ENCODE peak calls at places on chromosomes 2 and 18, in five cellular contexts. T is body of pancreas, W is A549, Y is IMR-90, I is HCT116. L is an unnamed sample.

GRCh38 chr18:55141318-55141717 is 182.1 kb upstream of the CCDC68 start:
- DNase-seq in Y (peak), T (no peak), W (no peak), I (no peak), L (no peak)

GRCh38 chr2:122011493-122012270 is 256.2 kb downstream of the TSN start:
- DNase-seq in W (no peak), Y (peak), T (no peak), I (no peak), L (no peak)

GRCh38 chr2:216877085-216877484 is 17.2 kb upstream of the TNP1 start:
- DNase-seq in Y (no peak), W (peak), T (no peak), I (peak), L (peak)

GRCh38 chr18:55862693-55863485 is 274.9 kb upstream of the TCF4 start:
- DNase-seq in I (no peak), W (no peak), T (no peak), Y (no peak), L (no peak)

GRCh38 chr2:110153416-110153815 is 37.8 kb upstream of the MALL start:
- DNase-seq in W (no peak), T (no peak), I (no peak), Y (peak), L (no peak)

GRCh38 chr2:28393115-28393836 is 618 bp downstream of the FOSL2 start:
- DNase-seq in W (peak), T (peak), I (no peak), Y (peak), L (peak)

GRCh38 chr2:154706660-154707059 is 8.2 kb downstream of the KCNJ3 start:
- DNase-seq in I (no peak), Y (no peak), T (no peak), W (no peak), L (no peak)

GRCh38 chr2:174607989-174608865 is 10.6 kb upstream of the WIPF1 start:
- DNase-seq in I (no peak), W (no peak), T (no peak), Y (no peak), L (no peak)

GRCh38 chr2:41750829-41751228 is 297.0 kb upstream of the PKDCC start:
- DNase-seq in W (no peak), Y (no peak), I (no peak), T (no peak), L (no peak)

GRCh38 chr2:28224648-28225471 is 167.8 kb upstream of the FOSL2 start:
- DNase-seq in T (no peak), Y (peak), W (no peak), I (no peak), L (no peak)

GRCh38 chr2:217905395-217905794 is 97.4 kb downstream of the TNS1 start:
- DNase-seq in I (no peak), Y (no peak), W (no peak), T (no peak), L (no peak)

GRCh38 chr2:109284816-109285215 is 155.8 kb downstream of the SH3RF3 start:
- DNase-seq in T (no peak), W (no peak), I (no peak), Y (peak), L (no peak)

GRCh38 chr2:232699110-232699509 is 2.0 kb downstream of the GIGYF2 start:
- DNase-seq in I (no peak), W (no peak), T (no peak), Y (no peak), L (no peak)

GRCh38 chr2:147026664-147027278 is 818.1 kb upstream of the ACVR2A start:
- DNase-seq in T (no peak), I (no peak), Y (peak), W (no peak), L (no peak)

GRCh38 chr2:167929461-167929860 is 317.9 kb downstream of the STK39 start:
- DNase-seq in I (no peak), Y (no peak), T (peak), W (no peak), L (no peak)

GRCh38 chr2:154195644-154196221 is 324.0 kb downstream of the GALNT13 start:
- DNase-seq in W (peak), T (no peak), Y (no peak), I (no peak), L (no peak)

GRCh38 chr2:45567974-45568789 is 42.9 kb downstream of the SRBD1 start:
- DNase-seq in Y (peak), W (no peak), T (no peak), I (no peak), L (peak)

GRCh38 chr2:100206731-100207255 is 64.4 kb upstream of the AFF3 start:
- DNase-seq in I (no peak), W (no peak), Y (no peak), T (no peak), L (no peak)

GRCh38 chr2:108417254-108417653 is 31.8 kb upstream of the GCC2 start:
- DNase-seq in W (peak), I (peak), T (no peak), Y (no peak), L (peak)

GRCh38 chr2:162838141-162838500 is 446 bp downstream of the KCNH7 start:
- DNase-seq in I (no peak), T (no peak), W (no peak), Y (no peak), L (no peak)

GRCh38 chr2:156397229-156397628 is 39.0 kb upstream of the GPD2 start:
- DNase-seq in I (no peak), Y (no peak), W (no peak), T (no peak), L (no peak)

GRCh38 chr2:147681093-147681492 is 163.7 kb upstream of the ACVR2A start:
- DNase-seq in Y (no peak), T (no peak), I (no peak), W (no peak), L (no peak)

GRCh38 chr2:191385416-191386160 is 140.4 kb downstream of the MYO1B start:
- DNase-seq in I (no peak), W (no peak), T (no peak), Y (peak), L (no peak)

GRCh38 chr2:20509766-20510490 is 63.1 kb downstream of the RHOB start:
- DNase-seq in Y (peak), W (peak), T (no peak), I (peak), L (no peak)

DNA sequence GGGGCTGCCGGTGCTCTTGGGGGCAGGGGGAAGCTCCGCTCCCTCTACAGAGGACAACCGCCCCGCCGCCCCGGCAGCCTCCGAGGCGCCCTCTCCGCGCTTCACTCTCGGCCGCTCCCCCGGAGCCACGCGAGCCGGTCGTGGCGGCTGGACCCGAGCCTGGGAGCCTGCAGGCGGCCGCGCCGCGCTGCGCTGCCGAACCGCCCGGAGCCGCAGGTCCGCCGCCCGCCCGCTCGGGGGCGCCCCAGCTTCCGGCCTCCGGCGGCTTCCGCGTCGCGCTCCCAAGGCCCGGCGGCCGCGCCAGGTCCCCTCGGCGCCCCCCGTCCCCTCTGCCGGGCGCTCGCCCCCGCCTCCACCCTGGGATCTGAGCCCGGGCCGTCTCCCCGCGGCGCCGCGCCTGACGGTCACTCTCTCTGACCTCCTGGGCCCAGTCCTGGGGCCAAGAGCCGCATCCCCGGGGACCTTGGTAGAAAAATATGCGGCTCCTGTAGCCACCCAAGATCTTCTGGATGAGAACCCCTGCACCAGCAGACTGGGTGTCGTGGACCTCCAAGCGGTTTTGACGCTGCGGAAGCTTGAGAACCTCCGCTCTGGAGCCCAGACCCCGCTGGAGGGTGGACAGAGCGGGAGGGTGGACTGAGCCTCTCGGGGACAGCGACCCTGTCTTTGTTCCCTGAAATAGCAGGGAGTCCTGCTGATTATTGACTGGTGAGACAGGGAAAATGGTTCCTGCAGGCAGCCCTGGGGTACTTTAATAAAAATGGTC is 44.3 kb downstream of the SERTAD2 start:
- DNase-seq in I (no peak), Y (peak), T (peak), W (peak), L (peak)
- TF ChIP-seq POLR2A in I (no peak), Y (no peak), T (peak), W (peak), L (peak)

GRCh38 chr2:85731606-85732005 is 22.2 kb upstream of the ATOH8 start:
- DNase-seq in Y (no peak), T (no peak), W (no peak), I (no peak), L (no peak)

GRCh38 chr2:85734942-85735608 is 18.7 kb upstream of the ATOH8 start:
- DNase-seq in W (no peak), Y (peak), T (no peak), I (no peak), L (no peak)

GRCh38 chr2:85734015-85734414 is 19.8 kb upstream of the ATOH8 start:
- DNase-seq in T (no peak), W (no peak), I (no peak), Y (no peak), L (no peak)

GRCh38 chr2:85732467-85733120 is 21.2 kb upstream of the ATOH8 start:
- DNase-seq in T (no peak), W (no peak), I (no peak), Y (no peak), L (no peak)

DNA sequence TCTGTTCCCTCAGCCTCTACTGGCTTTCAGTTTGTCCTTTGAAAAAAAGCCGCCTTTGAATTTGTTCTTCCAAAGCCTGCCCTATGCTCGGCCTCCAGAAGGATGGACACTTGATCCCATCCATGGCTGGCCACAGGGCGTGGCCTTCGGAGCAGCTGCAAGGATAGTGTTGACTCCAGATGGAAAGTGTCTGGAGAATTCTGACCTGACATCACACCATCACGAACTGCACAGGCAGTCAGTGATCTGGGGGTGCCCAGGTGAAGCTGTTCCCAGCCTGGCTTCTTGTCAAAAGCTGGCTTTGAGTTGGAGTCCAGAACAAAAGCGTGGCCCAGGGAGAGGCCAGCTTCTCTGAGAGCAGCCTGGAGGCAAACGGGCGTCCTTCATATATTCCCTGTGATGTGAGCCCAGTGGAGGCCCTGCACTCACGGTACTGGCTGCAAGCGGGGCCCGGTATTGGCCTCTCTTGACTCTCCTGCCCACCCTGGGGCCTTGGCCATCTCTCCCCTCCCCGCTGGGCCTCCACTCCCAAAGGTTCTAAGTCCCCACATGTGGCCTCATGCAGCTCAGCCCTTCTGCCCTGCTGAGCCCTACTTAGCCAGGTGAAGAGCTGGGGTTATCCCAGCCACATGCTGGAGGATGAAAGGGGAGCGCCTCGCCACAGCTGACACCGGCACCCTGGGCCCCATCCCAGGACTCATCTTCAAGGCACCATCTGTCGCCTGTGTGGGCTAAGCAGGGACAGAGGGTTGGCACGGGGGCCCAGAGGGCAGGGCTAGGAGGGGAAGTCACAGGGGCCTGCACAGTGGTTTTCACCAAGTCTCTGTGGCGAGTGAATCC is 20.4 kb upstream of the ATOH8 start:
- DNase-seq in T (no peak), I (no peak), Y (no peak), W (no peak), L (no peak)
- TF ChIP-seq POLR2A in T (no peak), I (no peak), Y (no peak), W (no peak), L (no peak)

DNA sequence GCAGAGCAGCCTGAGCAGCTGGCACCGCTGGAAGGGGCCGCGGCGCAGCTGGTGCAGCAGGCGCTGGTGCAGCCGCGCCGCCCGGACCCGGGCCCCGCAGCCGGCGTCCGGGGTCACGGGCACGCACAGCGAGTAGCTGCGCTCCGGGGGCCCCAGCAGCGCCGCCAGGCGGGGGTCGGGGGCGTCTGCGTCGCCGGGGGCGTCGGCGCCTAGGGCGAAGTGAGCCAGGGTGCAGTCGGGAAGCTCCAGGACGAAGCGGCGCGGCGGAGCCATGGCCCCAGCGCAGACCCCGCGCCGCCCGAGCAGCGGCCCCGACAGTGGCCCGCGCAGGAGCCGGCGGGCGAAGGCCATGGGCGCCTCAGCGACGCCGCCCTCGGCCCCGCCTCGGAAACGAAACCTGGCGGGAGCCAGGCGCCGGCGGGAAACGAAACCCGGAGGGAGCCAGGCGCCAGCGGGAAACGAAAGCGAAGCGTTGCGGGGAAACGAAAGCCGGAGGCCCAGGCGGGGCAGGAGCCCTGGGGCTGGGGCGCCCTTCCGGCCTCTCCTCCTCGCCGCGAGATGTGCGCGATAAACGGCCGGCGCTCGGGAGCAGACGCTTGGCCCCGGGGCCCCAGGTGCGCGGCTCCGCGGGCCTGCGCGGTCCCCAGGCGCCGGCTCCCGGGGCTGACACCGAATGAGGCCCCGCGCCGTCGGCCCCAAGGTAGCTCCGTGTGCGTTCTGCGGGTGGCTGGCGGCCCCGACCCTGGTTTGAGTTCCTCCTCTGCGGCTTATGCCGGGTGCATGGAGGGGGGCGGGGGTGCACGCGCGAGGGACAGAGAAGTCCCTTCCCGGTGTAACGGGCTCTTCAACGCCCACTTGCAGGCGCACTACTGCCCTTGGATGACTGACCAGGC is at the start of gene CMPK2:
- DNase-seq in Y (peak), I (no peak), T (peak), W (peak), L (peak)
- TF ChIP-seq POLR2A in Y (no peak), I (no peak), T (peak), W (no peak), L (peak)

GRCh38 chr2:47402805-47403691 is at the start of gene MSH2:
- DNase-seq in W (peak), Y (peak), T (peak), I (peak), L (peak)
- TF ChIP-seq POLR2A in W (peak), Y (no peak), T (peak), I (peak), L (peak)

DNA sequence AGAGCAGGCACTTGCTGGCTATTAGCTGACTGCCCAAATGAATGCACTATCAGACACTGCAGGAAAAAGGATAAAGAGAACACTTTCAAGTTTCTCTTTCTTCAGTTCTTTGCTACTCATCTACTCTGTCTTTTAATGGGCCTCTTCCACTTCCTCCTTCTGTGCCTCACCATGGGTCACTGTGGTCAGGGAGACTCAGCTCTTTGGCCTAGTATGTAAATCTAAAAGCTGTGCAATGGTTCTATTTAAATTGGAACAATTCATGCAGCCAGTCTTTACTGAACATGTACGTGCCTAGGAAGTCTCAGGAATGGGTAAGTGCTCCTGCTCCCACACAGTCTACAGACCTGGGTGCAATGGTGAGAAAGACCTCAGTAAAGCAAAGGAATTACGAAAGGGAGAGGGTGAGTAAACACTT is 79.1 kb upstream of the DNMT3A start:
- DNase-seq in I (no peak), W (no peak), Y (no peak), T (no peak), L (no peak)
- TF ChIP-seq POLR2A in I (no peak), W (no peak), Y (no peak), T (no peak), L (no peak)

GRCh38 chr18:63158676-63159291 is 160.8 kb downstream of the BCL2 start:
- DNase-seq in W (no peak), T (no peak), Y (no peak), I (no peak), L (no peak)

GRCh38 chr18:63155910-63156773 is 163.4 kb downstream of the BCL2 start:
- DNase-seq in Y (no peak), T (no peak), I (no peak), W (no peak), L (no peak)

GRCh38 chr18:63159590-63159989 is 160.0 kb downstream of the BCL2 start:
- DNase-seq in Y (no peak), W (no peak), I (no peak), T (no peak), L (no peak)

GRCh38 chr18:63158012-63158631 is 161.4 kb downstream of the BCL2 start:
- DNase-seq in W (no peak), I (no peak), T (no peak), Y (no peak), L (no peak)

GRCh38 chr18:63157293-63158011 is 162.1 kb downstream of the BCL2 start:
- DNase-seq in W (no peak), I (no peak), T (no peak), Y (no peak), L (no peak)
- TF ChIP-seq POLR2A in W (no peak), I (no peak), T (no peak), Y (no peak), L (no peak)

DNA sequence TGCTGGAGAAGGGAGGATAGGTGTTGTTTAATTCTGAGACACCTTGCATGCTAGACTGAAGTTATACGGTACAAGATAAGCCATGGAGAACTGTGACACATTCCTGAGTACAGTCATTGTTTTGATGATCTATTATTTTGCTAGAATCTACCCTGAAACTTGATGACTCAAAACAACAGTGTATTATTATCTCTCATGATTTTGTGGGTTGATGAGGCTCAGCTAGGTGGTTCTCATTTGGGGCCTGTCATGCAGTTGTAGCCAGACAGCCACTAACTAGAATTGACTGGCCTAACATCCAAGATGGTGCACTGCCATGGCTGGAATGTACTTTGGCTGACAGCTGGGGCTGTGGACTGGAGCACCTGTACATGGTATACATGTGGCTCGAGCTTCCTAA is 5.4 kb upstream of the IL1R1 start:
- DNase-seq in W (no peak), I (no peak), T (no peak), Y (no peak), L (no peak)
- TF ChIP-seq POLR2A in W (no peak), I (no peak), T (no peak), Y (no peak), L (no peak)

L was measured in erythroblast.